ENCODE peak calls at places on chromosome 9, in four cellular contexts. W, Y, U and C are unnamed samples.

GRCh38 chr9:138045541-138046490 is 168.2 kb downstream of the CACNA1B start:
- DNase-seq in W (no peak), Y (no peak), U (no peak), C (no peak)

GRCh38 chr9:70352356-70352755 is 62.1 kb downstream of the KLF9 start:
- DNase-seq in W (peak), Y (no peak), U (no peak), C (no peak)

GRCh38 chr9:88577736-88578485 is 42.9 kb downstream of the NXNL2 start:
- DNase-seq in W (no peak), Y (no peak), U (no peak), C (no peak)

GRCh38 chr9:129133067-129133466 is 21.9 kb downstream of the PTPA start:
- DNase-seq in W (no peak), Y (no peak), U (no peak), C (no peak)

GRCh38 chr9:94656976-94657375 is 17.7 kb upstream of the FBP1 start:
- DNase-seq in W (no peak), Y (no peak), U (no peak), C (no peak)

GRCh38 chr9:84303061-84303460 is 37.5 kb downstream of the SLC28A3 start:
- DNase-seq in W (no peak), Y (no peak), U (no peak), C (no peak)

GRCh38 chr9:5355817-5356216 is 16.1 kb upstream of the RLN1 start:
- DNase-seq in W (no peak), Y (no peak), U (no peak), C (no peak)

GRCh38 chr9:137740311-137740710 is 121.5 kb downstream of the EHMT1 start:
- DNase-seq in W (no peak), Y (no peak), U (no peak), C (no peak)

GRCh38 chr9:116280529-116280928 is 126.9 kb downstream of the PAPPA start:
- DNase-seq in W (no peak), Y (no peak), U (no peak), C (no peak)

GRCh38 chr9:133437753-133438531 is 15.8 kb downstream of the ADAMTS13 start:
- DNase-seq in W (no peak), Y (no peak), U (no peak), C (no peak)

GRCh38 chr9:120925535-120926396 is 830 bp downstream of the TRAF1 start:
- DNase-seq in W (peak), Y (peak), U (peak), C (peak)

GRCh38 chr9:128180447-128180846 is 10.9 kb downstream of the CIZ1 start:
- DNase-seq in W (no peak), Y (no peak), U (no peak), C (no peak)

GRCh38 chr9:123724211-123724831 is 205.6 kb downstream of the DENND1A start:
- DNase-seq in W (peak), Y (no peak), U (no peak), C (no peak)

GRCh38 chr9:98318041-98318790 is 62.8 kb upstream of the TBC1D2 start:
- DNase-seq in W (no peak), Y (no peak), U (no peak), C (no peak)

GRCh38 chr9:99491408-99492259 is 269.6 kb downstream of the SEC61B start:
- DNase-seq in W (no peak), Y (no peak), U (no peak), C (no peak)

GRCh38 chr9:88691811-88692210 is 156.8 kb downstream of the NXNL2 start:
- DNase-seq in W (peak), Y (no peak), U (no peak), C (no peak)

GRCh38 chr9:133428579-133429215 is 6.5 kb downstream of the ADAMTS13 start:
- DNase-seq in W (no peak), Y (no peak), U (peak), C (no peak)

GRCh38 chr9:117120061-117120460 is 294.8 kb downstream of the ASTN2 start:
- DNase-seq in W (no peak), Y (no peak), U (no peak), C (no peak)

GRCh38 chr9:133147412-133148271 is 16.1 kb downstream of the GBGT1 start:
- DNase-seq in W (peak), Y (peak), U (peak), C (no peak)

GRCh38 chr9:9950813-9951212 is 662.0 kb downstream of the PTPRD start:
- DNase-seq in W (no peak), Y (no peak), U (no peak), C (no peak)

GRCh38 chr9:470041-470781 is 255.5 kb downstream of the DOCK8 start:
- DNase-seq in W (peak), Y (peak), U (peak), C (peak)

GRCh38 chr9:104088416-104088815 is 5.7 kb upstream of the SMC2 start:
- DNase-seq in W (peak), Y (no peak), U (no peak), C (no peak)

GRCh38 chr9:94084314-94084713 is at the start of gene PTPDC1:
- DNase-seq in W (peak), Y (no peak), U (peak), C (no peak)

GRCh38 chr9:114592356-114592755 is 4.8 kb downstream of the ATP6V1G1 start:
- DNase-seq in W (peak), Y (peak), U (no peak), C (no peak)

GRCh38 chr9:134374301-134375010 is 48.2 kb downstream of the RXRA start:
- DNase-seq in W (no peak), Y (no peak), U (no peak), C (no peak)

GRCh38 chr9:114276908-114277821 is 45.7 kb upstream of the ORM1 start:
- DNase-seq in W (peak), Y (no peak), U (peak), C (no peak)